ENCODE peak calls at places on chromosomes 2 and 18, in six cellular contexts. Z is activated CD8-positive, alpha-beta T cell treated with anti-CD3 and anti-CD28 coated beads for 36 hours; D is effector memory CD8-positive, alpha-beta T cell; E is Panc1; V is lower lobe of right lung; J is Right ventricle myocardium superior. N is an unnamed sample.

GRCh38 chr2:231640646-231641111 is 48.0 kb downstream of the TEX44 start:
- ATAC-seq in J (peak), V (peak), Z (no peak), E (peak), D (no peak), N (no peak)

GRCh38 chr18:63832470-63832869 is 55.0 kb upstream of the SERPINB2 start:
- ATAC-seq in Z (peak), V (no peak), D (no peak), E (no peak), J (no peak), N (peak)

GRCh38 chr18:73646772-73647171 is 500.9 kb downstream of the FBXO15 start:
- ATAC-seq in Z (no peak), J (no peak), D (no peak), E (peak), V (no peak), N (no peak)

GRCh38 chr2:207813942-207814341 is 44.2 kb upstream of the FZD5 start:
- ATAC-seq in Z (no peak), D (no peak), V (no peak), E (no peak), J (no peak), N (no peak)

GRCh38 chr18:59620381-59620780 is 76.8 kb downstream of the CCBE1 start:
- ATAC-seq in V (no peak), D (no peak), Z (no peak), E (no peak), J (no peak), N (no peak)

GRCh38 chr2:97774425-97774824 is 61.0 kb downstream of the ZAP70 start:
- ATAC-seq in Z (peak), V (no peak), E (peak), D (no peak), J (peak), N (no peak)

GRCh38 chr2:133841905-133842304 is 273.6 kb upstream of the NCKAP5 start:
- ATAC-seq in E (no peak), J (peak), D (no peak), V (peak), Z (no peak), N (no peak)

GRCh38 chr2:212727751-212728150 is 189.1 kb upstream of the ERBB4 start:
- ATAC-seq in E (no peak), Z (peak), J (no peak), D (no peak), V (no peak), N (peak)

GRCh38 chr18:58592223-58593214 is 36.4 kb downstream of the ALPK2 start:
- ATAC-seq in E (no peak), V (no peak), Z (no peak), J (peak), D (no peak), N (no peak)

GRCh38 chr18:44681039-44681595 is 429 bp downstream of the SETBP1 start:
- ATAC-seq in E (no peak), J (no peak), D (no peak), Z (no peak), V (no peak), N (no peak)

GRCh38 chr2:231710751-231711676 is 2.7 kb downstream of the PTMA start:
- ATAC-seq in Z (no peak), D (no peak), E (no peak), J (no peak), V (no peak), N (no peak)

GRCh38 chr2:36693825-36694224 is 2.7 kb upstream of the VIT start:
- ATAC-seq in J (no peak), Z (no peak), V (no peak), E (no peak), D (no peak), N (no peak)

GRCh38 chr2:203800783-203801182 is 66.8 kb upstream of the CTLA4 start:
- ATAC-seq in D (no peak), J (no peak), V (no peak), Z (no peak), E (no peak), N (no peak)

GRCh38 chr2:160042054-160042453 is 20.4 kb downstream of the PLA2R1 start:
- ATAC-seq in Z (peak), D (peak), E (no peak), J (no peak), V (no peak), N (peak)

GRCh38 chr2:29329899-29330298 is 214.7 kb downstream of the CLIP4 start:
- ATAC-seq in D (no peak), E (no peak), Z (no peak), V (peak), J (no peak), N (no peak)

GRCh38 chr2:38374978-38375377 is 2.1 kb downstream of the ATL2 start:
- ATAC-seq in Z (no peak), D (no peak), J (no peak), V (peak), E (no peak), N (no peak)

GRCh38 chr2:196836440-196836839 is 27.3 kb upstream of the C2orf66 start:
- ATAC-seq in Z (no peak), D (no peak), V (no peak), E (no peak), J (no peak), N (no peak)

GRCh38 chr2:134819334-134819733 is 19.1 kb upstream of the ACMSD start:
- ATAC-seq in J (no peak), Z (no peak), D (no peak), V (peak), E (no peak), N (no peak)

GRCh38 chr2:148974126-148974525 is 64.4 kb upstream of the LYPD6B start:
- ATAC-seq in D (no peak), Z (no peak), J (no peak), V (no peak), E (no peak), N (no peak)

GRCh38 chr2:17901246-17901645 is 22.8 kb downstream of the KCNS3 start:
- ATAC-seq in Z (no peak), V (no peak), J (no peak), E (no peak), D (no peak), N (no peak)

N was measured in activated CD4-positive, CD25-positive, alpha-beta regulatory T cell treated with anti-CD3 and anti-CD28 coated beads, Interleukin-2, amount 50 U/mL, for 24 hours.